ENCODE peak calls at places on chromosomes 1 and 21, in six cellular contexts. Y, V, H, U, Z and G are unnamed samples.

GRCh38 chr1:227952374-227953021 is 4.8 kb upstream of the WNT9A start:
- DNase-seq in V (no peak), Y (no peak), Z (peak), H (no peak), U (peak), G (no peak)

GRCh38 chr1:208149213-208149612 is 95.0 kb downstream of the PLXNA2 start:
- DNase-seq in V (no peak), H (no peak), Z (no peak), Y (no peak), U (no peak), G (no peak)

GRCh38 chr21:43812139-43812821 is 22.9 kb downstream of the RRP1 start:
- DNase-seq in V (no peak), U (no peak), Y (no peak), Z (no peak), H (peak), G (no peak)

GRCh38 chr1:114033219-114033706 is 54.0 kb downstream of the OLFML3 start:
- DNase-seq in Y (peak), U (peak), V (no peak), Z (peak), H (peak), G (no peak)

GRCh38 chr1:230822092-230822581 is 46.2 kb downstream of the C1orf198 start:
- DNase-seq in V (peak), U (no peak), Y (no peak), H (no peak), Z (no peak), G (no peak)

GRCh38 chr1:226617109-226617508 is 68.5 kb downstream of the STUM start:
- DNase-seq in Z (no peak), V (no peak), H (no peak), U (no peak), Y (no peak), G (no peak)

GRCh38 chr1:9689971-9690381 is 38.4 kb downstream of the PIK3CD start:
- DNase-seq in V (no peak), H (no peak), U (peak), Y (no peak), Z (peak), G (no peak)

GRCh38 chr1:182955596-182956588 is 2.9 kb upstream of the SHCBP1L start:
- DNase-seq in U (no peak), H (no peak), Y (peak), V (peak), Z (no peak), G (no peak)

GRCh38 chr21:43820466-43820865 is 31.1 kb downstream of the RRP1 start:
- DNase-seq in U (no peak), H (no peak), V (no peak), Y (no peak), Z (no peak), G (no peak)

GRCh38 chr1:200179126-200179780 is 151.7 kb downstream of the NR5A2 start:
- DNase-seq in Z (no peak), U (no peak), V (peak), Y (no peak), H (no peak), G (no peak)

GRCh38 chr1:18945401-18945849 is 11.1 kb downstream of the IFFO2 start:
- DNase-seq in Z (no peak), Y (no peak), V (peak), U (no peak), H (no peak), G (no peak)

GRCh38 chr1:87203890-87204289 is 124.8 kb upstream of the LMO4 start:
- DNase-seq in Z (no peak), Y (no peak), U (no peak), H (no peak), V (peak), G (no peak)

GRCh38 chr1:13469343-13469742 is 44.5 kb downstream of the LRRC38 start:
- DNase-seq in Y (peak), U (peak), V (no peak), Z (no peak), H (peak), G (no peak)

GRCh38 chr1:171676823-171677222 is 24.3 kb upstream of the MYOC start:
- DNase-seq in U (no peak), V (no peak), Y (no peak), Z (no peak), H (no peak), G (no peak)

GRCh38 chr21:31110430-31110829 is 72.2 kb upstream of the KRTAP19-8 start:
- DNase-seq in V (no peak), Y (no peak), U (no peak), Z (no peak), H (no peak), G (no peak)

GRCh38 chr1:220113136-220113695 is 19.3 kb downstream of the IARS2 start:
- DNase-seq in Z (peak), Y (peak), H (peak), U (peak), V (peak), G (no peak)

GRCh38 chr1:235902638-235903542 is 36.2 kb upstream of the LYST start:
- DNase-seq in H (no peak), V (peak), Z (no peak), Y (peak), U (no peak), G (no peak)

GRCh38 chr1:246427611-246428010 is 79.5 kb downstream of the SMYD3 start:
- DNase-seq in Y (no peak), H (no peak), V (peak), U (no peak), Z (no peak), G (no peak)

GRCh38 chr1:246425139-246425794 is 81.8 kb downstream of the SMYD3 start:
- DNase-seq in Y (no peak), H (no peak), Z (no peak), V (no peak), U (peak), G (no peak)

GRCh38 chr1:246425895-246426294 is 81.2 kb downstream of the SMYD3 start:
- DNase-seq in Z (no peak), U (no peak), V (no peak), H (no peak), Y (no peak), G (no peak)

GRCh38 chr1:246434335-246434734 is 72.7 kb downstream of the SMYD3 start:
- DNase-seq in Y (no peak), U (no peak), H (no peak), V (no peak), Z (no peak), G (no peak)

GRCh38 chr1:246428542-246429308 is 78.4 kb downstream of the SMYD3 start:
- DNase-seq in V (peak), U (peak), Z (no peak), Y (no peak), H (no peak), G (peak)
- TF ChIP-seq SMC3 in V (no peak), U (no peak), Z (no peak), Y (no peak), H (no peak), G (no peak)

GRCh38 chr1:46587072-46587471 is 17.0 kb downstream of the MKNK1 start:
- DNase-seq in V (no peak), Z (no peak), U (no peak), H (no peak), Y (no peak), G (no peak)

GRCh38 chr1:46585312-46585711 is 18.8 kb downstream of the MKNK1 start:
- DNase-seq in V (no peak), Y (no peak), U (no peak), Z (no peak), H (no peak), G (no peak)

GRCh38 chr1:46581685-46582455 is 22.2 kb downstream of the MKNK1 start:
- DNase-seq in U (no peak), Z (no peak), Y (no peak), H (no peak), V (no peak), G (no peak)

GRCh38 chr1:46580140-46580903 is 23.7 kb downstream of the MKNK1 start:
- DNase-seq in V (peak), Z (no peak), U (no peak), Y (no peak), H (peak), G (no peak)

GRCh38 chr1:46582972-46583371 is 21.1 kb downstream of the MKNK1 start:
- DNase-seq in U (no peak), Y (no peak), H (no peak), Z (no peak), V (no peak), G (no peak)
- TF ChIP-seq SMC3 in U (no peak), Y (no peak), H (no peak), Z (no peak), V (no peak), G (no peak)

GRCh38 chr1:242828199-242828598 is 303.7 kb upstream of the PLD5 start:
- DNase-seq in U (no peak), Z (peak), V (no peak), Y (no peak), H (peak), G (no peak)
- TF ChIP-seq SMC3 in U (peak), Z (peak), V (no peak), Y (peak), H (peak), G (no peak)

GRCh38 chr1:100597784-100598183 is 59.8 kb downstream of the GPR88 start:
- DNase-seq in Y (no peak), Z (no peak), U (no peak), V (peak), H (no peak), G (no peak)

GRCh38 chr1:100597069-100597741 is 59.3 kb downstream of the GPR88 start:
- DNase-seq in Y (no peak), V (peak), H (no peak), U (no peak), Z (peak), G (no peak)
- TF ChIP-seq SMC3 in Y (no peak), V (no peak), H (no peak), U (no peak), Z (no peak), G (no peak)

GRCh38 chr1:174953657-174954435 is 45.9 kb upstream of the CACYBP start:
- DNase-seq in U (no peak), H (peak), Y (peak), V (no peak), Z (peak), G (no peak)
- TF ChIP-seq SMC3 in U (no peak), H (no peak), Y (no peak), V (no peak), Z (no peak), G (no peak)